ENCODE peak calls at places on chromosomes 3 and 15, in five cellular contexts. L is stomach; F is effector CD4-positive, alpha-beta T cell; I is NCI-H1436; A is hypothalamus. Z is an unnamed sample.
A peak's percentile ranks its signal among the peaks of the same experiment; 100 is the strongest.

GRCh38 chr3:96267577-96267976 is 546.8 kb upstream of the EPHA6 start:
- DNase-seq in L (no peak), F (no peak), I (no peak), A (no peak), Z (no peak)

GRCh38 chr3:187146389-187146788 is 7.1 kb upstream of the RPL39L start:
- DNase-seq in L (no peak), F (no peak), I (no peak), A (no peak), Z (no peak)

GRCh38 chr3:30664449-30664848 is 58.0 kb downstream of the TGFBR2 start:
- DNase-seq in L (no peak), F (no peak), I (no peak), A (no peak), Z (no peak)

GRCh38 chr15:69090197-69090948 is 70.1 kb upstream of the GLCE start:
- DNase-seq in L (no peak), F (no peak), I (peak; percentile 33), A (no peak), Z (no peak)

GRCh38 chr15:33309602-33310276 is 1.0 kb upstream of the RYR3 start:
- DNase-seq in L (no peak), F (no peak), I (no peak), A (no peak), Z (no peak)

GRCh38 chr3:4292301-4292700 is 10.9 kb upstream of the SETMAR start:
- DNase-seq in L (no peak), F (no peak), I (no peak), A (no peak), Z (no peak)

GRCh38 chr15:77727635-77728311 is 95.1 kb upstream of the LINGO1 start:
- DNase-seq in L (no peak), F (no peak), I (no peak), A (no peak), Z (no peak)

GRCh38 chr3:50336452-50337174 is 4.0 kb downstream of the RASSF1 start:
- DNase-seq in L (peak; percentile 44), F (no peak), I (no peak), A (no peak), Z (no peak)

GRCh38 chr3:112132975-112133448 is at the start of gene GCSAM:
- DNase-seq in L (no peak), F (peak; percentile 51), I (peak; percentile 50), A (peak; percentile 19), Z (no peak)

GRCh38 chr3:48013288-48013980 is 2.8 kb downstream of the MAP4 start:
- DNase-seq in L (peak; percentile 42), F (no peak), I (no peak), A (no peak), Z (peak; percentile 52)

GRCh38 chr3:190533511-190534282 is 19.8 kb downstream of the IL1RAP start:
- DNase-seq in L (no peak), F (no peak), I (no peak), A (peak; percentile 28), Z (peak; percentile 96)

GRCh38 chr3:33229947-33230346 is 11.3 kb upstream of the SUSD5 start:
- DNase-seq in L (no peak), F (no peak), I (no peak), A (no peak), Z (no peak)

GRCh38 chr15:49876401-49877038 is 242.5 kb downstream of the ATP8B4 start:
- DNase-seq in L (no peak), F (no peak), I (no peak), A (no peak), Z (no peak)

GRCh38 chr15:71332605-71333004 is 217.3 kb downstream of the THSD4 start:
- DNase-seq in L (no peak), F (no peak), I (no peak), A (no peak), Z (no peak)

GRCh38 chr3:45950686-45951600 is 7.7 kb downstream of the CXCR6 start:
- DNase-seq in L (peak; percentile 32), F (peak; percentile 20), I (no peak), A (no peak), Z (no peak)

GRCh38 chr3:175857666-175858270 is 998.6 kb downstream of the NAALADL2 start:
- DNase-seq in L (no peak), F (no peak), I (no peak), A (no peak), Z (no peak)

GRCh38 chr3:122907471-122907870 is 112.6 kb downstream of the SLC49A4 start:
- DNase-seq in L (no peak), F (no peak), I (no peak), A (no peak), Z (no peak)

GRCh38 chr15:74384566-74385441 is 17.4 kb upstream of the CYP11A1 start:
- DNase-seq in L (peak; percentile 46), F (no peak), I (no peak), A (no peak), Z (peak; percentile 76)

GRCh38 chr15:40358492-40359353 is 704 bp downstream of the DISP2 start:
- DNase-seq in L (no peak), F (no peak), I (peak; percentile 28), A (no peak), Z (no peak)

GRCh38 chr3:110814170-110815007 is 257.2 kb upstream of the NECTIN3 start:
- DNase-seq in L (no peak), F (no peak), I (no peak), A (no peak), Z (peak; percentile 91)

GRCh38 chr15:42156266-42156922 is at the start of gene PLA2G4F:
- DNase-seq in L (peak; percentile 82), F (no peak), I (no peak), A (no peak), Z (no peak)

GRCh38 chr15:96818861-96819260 is 488.4 kb downstream of the NR2F2 start:
- DNase-seq in L (no peak), F (no peak), I (no peak), A (no peak), Z (no peak)

GRCh38 chr3:79983063-79983561 is 215.3 kb upstream of the ROBO1 start:
- DNase-seq in L (no peak), F (no peak), I (no peak), A (no peak), Z (no peak)

GRCh38 chr3:10419637-10420232 is 85.7 kb downstream of the ATP2B2 start:
- DNase-seq in L (no peak), F (peak; percentile 3), I (no peak), A (no peak), Z (peak; percentile 77)

GRCh38 chr3:168063122-168063521 is 32.6 kb downstream of the GOLIM4 start:
- DNase-seq in L (no peak), F (no peak), I (no peak), A (no peak), Z (no peak)

GRCh38 chr3:139434764-139435291 is 41.5 kb downstream of the RBP2 start:
- DNase-seq in L (no peak), F (no peak), I (no peak), A (no peak), Z (no peak)

GRCh38 chr3:82053236-82053635 is 291.8 kb upstream of the GBE1 start:
- DNase-seq in L (no peak), F (no peak), I (no peak), A (no peak), Z (no peak)

GRCh38 chr15:45198337-45199135 is 10.8 kb upstream of the SHF start:
- DNase-seq in L (peak; percentile 96), F (peak; percentile 87), I (peak; percentile 91), A (peak; percentile 94), Z (peak; percentile 94)

GRCh38 chr3:33602829-33603228 is 115.2 kb downstream of the CLASP2 start:
- DNase-seq in L (no peak), F (no peak), I (no peak), A (no peak), Z (no peak)

GRCh38 chr15:98609144-98609852 is 39.0 kb upstream of the IGF1R start:
- DNase-seq in L (no peak), F (no peak), I (no peak), A (no peak), Z (peak; percentile 49)

GRCh38 chr3:186722457-186722856 is 5.3 kb downstream of the KNG1 start:
- DNase-seq in L (no peak), F (no peak), I (no peak), A (no peak), Z (no peak)

GRCh38 chr15:84886211-84886983 is 1.9 kb downstream of the SLC28A1 start:
- DNase-seq in L (no peak), F (no peak), I (no peak), A (no peak), Z (no peak)

GRCh38 chr15:64072812-64073211 is 20.8 kb downstream of the CIAO2A start:
- DNase-seq in L (no peak), F (no peak), I (no peak), A (no peak), Z (no peak)

GRCh38 chr15:62545392-62546227 is 380.5 kb upstream of the C2CD4B start:
- DNase-seq in L (peak; percentile 75), F (no peak), I (no peak), A (peak; percentile 12), Z (no peak)

GRCh38 chr3:14555835-14556234 is 15.7 kb upstream of the GRIP2 start:
- DNase-seq in L (peak; percentile 64), F (no peak), I (peak; percentile 24), A (no peak), Z (no peak)